ENCODE peak calls at places on chromosome 1, in ten cellular contexts. O, M, B, P, X, R, I, J, Q and U are unnamed samples.

GRCh38 chr1:15409400-15410222 is at the start of gene EFHD2:
- DNase-seq in O (peak; percentile 98), M (peak; percentile 92), B (peak; percentile 89), P (peak; percentile 78), X (peak; percentile 68), R (peak; percentile 90), I (peak; percentile 91), J (no peak), Q (no peak), U (peak; percentile 95)

GRCh38 chr1:233375653-233376052 is 48.1 kb downstream of the MAP3K21 start:
- DNase-seq in O (no peak), M (no peak), B (no peak), P (no peak), X (no peak), R (no peak), I (no peak), J (no peak), Q (no peak), U (no peak)

GRCh38 chr1:63261736-63262142 is 60.6 kb upstream of the FOXD3 start:
- DNase-seq in O (no peak), M (no peak), B (no peak), P (no peak), X (no peak), R (no peak), I (no peak), J (no peak), Q (no peak), U (no peak)

GRCh38 chr1:246110343-246111219 is 396.5 kb downstream of the SMYD3 start:
- DNase-seq in O (no peak), M (peak; percentile 90), B (no peak), P (no peak), X (no peak), R (peak; percentile 21), I (no peak), J (no peak), Q (no peak), U (no peak)

GRCh38 chr1:209416009-209416408 is 167.5 kb upstream of the CAMK1G start:
- DNase-seq in O (no peak), M (no peak), B (no peak), P (peak; percentile 89), X (no peak), R (no peak), I (no peak), J (no peak), Q (no peak), U (no peak)

GRCh38 chr1:18912550-18912949 is 10.2 kb upstream of the ALDH4A1 start:
- DNase-seq in O (no peak), M (no peak), B (no peak), P (no peak), X (no peak), R (no peak), I (no peak), J (no peak), Q (no peak), U (no peak)

GRCh38 chr1:155909894-155910293 is 1.3 kb downstream of the RIT1 start:
- DNase-seq in O (no peak), M (no peak), B (peak; percentile 28), P (peak; percentile 49), X (no peak), R (no peak), I (no peak), J (no peak), Q (no peak), U (no peak)

GRCh38 chr1:63713627-63714481 is 60.0 kb upstream of the ROR1 start:
- DNase-seq in O (no peak), M (peak; percentile 58), B (no peak), P (no peak), X (no peak), R (peak; percentile 39), I (no peak), J (no peak), Q (peak; percentile 57), U (no peak)

DNA sequence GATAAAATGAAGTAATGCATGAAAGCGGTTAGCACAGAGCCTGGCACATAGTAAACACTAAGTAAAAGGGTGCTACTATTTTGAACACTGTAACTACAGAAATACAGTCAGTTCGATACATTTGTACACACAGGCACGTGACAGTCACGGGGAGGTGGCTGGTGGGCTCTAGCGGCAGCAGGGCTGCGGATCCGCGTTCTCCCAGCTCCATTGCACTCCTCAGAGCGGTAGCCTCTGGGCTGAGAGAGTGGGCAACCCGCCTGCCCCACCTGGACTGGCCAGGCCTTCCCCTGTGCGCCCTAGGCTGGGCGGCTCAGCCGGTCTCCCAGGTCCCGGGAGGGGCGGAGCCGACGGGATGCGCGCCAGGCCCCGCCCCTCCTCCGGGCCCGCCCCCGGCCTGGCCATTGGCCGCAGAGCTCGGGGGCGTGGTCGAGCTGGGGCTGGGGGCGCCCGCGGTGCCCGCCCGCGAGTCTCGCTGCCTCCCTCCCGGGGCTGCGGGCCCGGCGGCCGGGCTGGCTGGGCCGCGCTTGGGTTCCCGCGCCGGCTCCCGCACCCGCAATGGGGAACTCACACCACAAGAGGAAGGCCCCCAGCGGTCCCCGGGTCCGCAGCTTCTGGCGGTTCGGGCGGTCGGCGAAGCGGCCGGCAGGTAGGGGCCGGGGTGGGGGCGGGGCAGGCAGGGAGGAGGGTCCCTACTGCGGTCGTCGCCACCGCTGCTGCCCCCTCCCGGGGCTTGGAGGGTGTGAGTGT is 51.1 kb upstream of the SYNC start:
- DNase-seq in O (peak; percentile 85), M (peak; percentile 80), B (peak; percentile 88), P (peak; percentile 84), X (peak; percentile 85), R (peak; percentile 79), I (peak; percentile 94), J (no peak), Q (no peak), U (peak; percentile 96)
- TF ChIP-seq POLR2A in O (no peak), M (no peak), B (no peak), P (peak; percentile 79), X (no peak), R (peak; percentile 10), I (no peak), J (no peak), Q (no peak), U (no peak)

GRCh38 chr1:117819301-117819700 is 110.1 kb downstream of the GDAP2 start:
- DNase-seq in O (no peak), M (no peak), B (no peak), P (no peak), X (no peak), R (no peak), I (no peak), J (no peak), Q (no peak), U (no peak)

GRCh38 chr1:117820096-117820495 is 109.3 kb downstream of the GDAP2 start:
- DNase-seq in O (no peak), M (no peak), B (no peak), P (no peak), X (no peak), R (no peak), I (no peak), J (no peak), Q (no peak), U (no peak)

GRCh38 chr1:117821782-117822447 is 107.5 kb downstream of the GDAP2 start:
- DNase-seq in O (no peak), M (peak; percentile 82), B (peak; percentile 51), P (peak; percentile 28), X (no peak), R (peak; percentile 19), I (no peak), J (no peak), Q (peak; percentile 12), U (no peak)

GRCh38 chr1:117821382-117821755 is 108.1 kb downstream of the GDAP2 start:
- DNase-seq in O (no peak), M (no peak), B (no peak), P (no peak), X (no peak), R (no peak), I (no peak), J (no peak), Q (no peak), U (no peak)

DNA sequence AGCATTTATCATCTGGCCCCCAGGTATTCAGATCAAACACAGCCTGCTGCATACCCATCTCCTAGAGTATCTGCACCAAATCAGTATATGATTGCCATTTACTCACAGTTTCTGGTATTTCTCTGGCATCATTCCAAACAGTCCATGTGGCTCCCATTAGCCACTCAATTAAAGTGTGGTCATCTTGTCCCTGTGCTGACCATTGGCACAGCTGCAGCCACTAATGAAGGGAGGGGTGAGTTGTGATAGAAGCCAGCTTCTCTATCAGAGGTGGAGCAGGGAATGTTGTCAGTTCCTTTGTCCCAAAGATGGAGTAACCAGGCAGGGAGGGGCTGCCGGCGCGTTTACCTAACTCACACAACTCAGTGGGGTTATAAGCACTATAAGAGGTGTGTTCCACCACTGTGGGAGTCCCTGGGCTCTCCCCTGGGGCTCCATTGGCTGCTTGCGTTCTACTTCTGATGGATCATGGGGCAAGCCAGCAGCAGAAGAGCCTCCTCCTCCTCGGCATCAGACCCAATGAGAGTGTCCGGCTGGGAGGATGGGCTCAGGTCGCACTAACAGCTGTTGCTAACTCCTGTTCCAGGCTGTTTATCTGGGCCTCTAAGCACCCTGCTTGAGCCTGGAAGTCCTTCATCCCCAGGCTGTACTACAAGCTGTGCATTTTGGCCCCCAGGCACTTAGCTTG is 108.6 kb downstream of the GDAP2 start:
- DNase-seq in O (no peak), M (no peak), B (no peak), P (no peak), X (no peak), R (no peak), I (no peak), J (no peak), Q (no peak), U (no peak)
- TF ChIP-seq POLR2AphosphoS5 in O (no peak), M (no peak), B (no peak), P (no peak), X (no peak), R (no peak), I (no peak), J (no peak), Q (no peak), U (no peak)

DNA sequence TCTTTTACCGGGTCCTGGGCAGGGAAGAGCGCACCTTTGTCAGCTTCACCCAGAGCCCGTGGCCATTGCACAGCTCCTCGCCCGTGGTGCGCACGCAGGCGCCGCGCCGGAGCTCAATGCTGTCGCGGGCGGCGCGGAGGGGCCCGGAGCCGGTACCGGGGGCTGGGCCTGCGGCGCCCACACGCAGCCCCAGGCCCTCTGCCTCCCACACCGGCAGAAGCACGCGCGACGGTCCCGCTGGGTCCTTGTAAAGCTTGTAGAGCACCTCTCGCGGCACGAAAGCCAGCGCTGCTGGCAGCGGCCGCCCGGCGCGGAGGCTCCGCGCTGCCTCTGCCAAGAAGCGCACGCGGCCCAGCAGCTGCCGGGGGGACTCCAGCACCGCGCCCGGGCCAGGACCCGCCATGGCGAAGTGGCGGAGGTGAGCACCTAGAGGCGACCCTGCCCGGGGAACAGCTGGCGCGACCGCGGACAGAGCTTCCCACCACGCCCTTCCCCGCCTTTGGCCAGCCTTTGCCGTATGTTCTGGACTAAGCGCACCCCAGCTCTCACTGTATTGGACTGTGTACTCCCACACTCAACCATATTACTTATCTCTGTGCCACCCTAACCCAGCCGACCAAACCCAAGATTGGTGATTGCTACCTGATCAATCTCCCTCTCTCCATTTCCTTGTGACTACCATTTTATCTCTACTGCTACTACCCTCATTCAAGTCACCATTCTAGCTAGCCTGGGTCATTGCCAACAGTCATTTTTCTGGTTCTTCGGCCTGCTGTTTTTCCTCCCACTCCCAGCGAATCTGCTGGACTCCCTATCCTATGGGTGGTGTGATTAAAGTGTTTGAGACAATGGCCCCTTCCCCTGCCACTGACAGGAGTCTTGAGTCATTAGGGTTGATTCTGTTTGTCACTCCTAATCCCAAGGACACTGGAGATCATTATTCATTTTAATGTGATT is at the start of gene HECTD3:
- DNase-seq in O (peak; percentile 94), M (peak; percentile 88), B (peak; percentile 85), P (peak; percentile 77), X (peak; percentile 70), R (peak; percentile 90), I (peak; percentile 78), J (peak; percentile 56), Q (peak; percentile 60), U (peak; percentile 77)
- TF ChIP-seq POLR2A in O (no peak), M (no peak), B (no peak), P (no peak), X (no peak), R (peak; percentile 70), I (peak; percentile 55), J (peak; percentile 86), Q (peak; percentile 27), U (peak; percentile 50)

DNA sequence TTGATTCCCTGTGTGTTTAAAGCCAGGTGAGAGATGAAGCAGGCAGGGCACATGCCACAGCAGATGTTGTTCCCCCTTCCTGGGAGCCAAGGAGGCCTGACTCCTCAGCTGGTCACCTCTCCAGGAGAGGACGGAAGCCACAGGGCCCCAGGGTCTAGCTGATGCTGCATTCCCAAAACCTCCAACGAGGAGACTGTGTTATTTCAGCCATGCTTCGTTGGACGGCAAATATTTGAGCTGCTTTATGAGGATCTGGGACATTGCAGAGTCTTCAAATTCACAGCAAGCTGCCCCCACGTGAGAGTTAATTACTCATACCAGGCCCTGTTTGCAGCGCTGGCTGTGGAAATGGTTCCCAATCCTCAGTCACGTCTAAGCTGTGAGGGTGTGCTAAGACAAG is 85.3 kb downstream of the CDC7 start:
- DNase-seq in O (no peak), M (no peak), B (no peak), P (peak; percentile 12), X (no peak), R (no peak), I (no peak), J (no peak), Q (no peak), U (no peak)
- TF ChIP-seq POLR2AphosphoS5 in O (no peak), M (no peak), B (no peak), P (peak; percentile 5), X (no peak), R (no peak), I (no peak), J (no peak), Q (no peak), U (no peak)